ENCODE peak calls at places on chromosomes 12 and 14, in five cellular contexts. D is ELR, N is GM04504, W is NCI-H748 treated with DMSO at 0.1 percent for 48 hours, F is Ammon's horn. E is an unnamed sample.
A peak's percentile ranks its signal among the peaks of the same experiment; 100 is the strongest.

GRCh38 chr12:97784904-97785303 is 322.3 kb downstream of the RMST start:
- DNase-seq in N (no peak), W (no peak), D (no peak), F (no peak), E (no peak)

GRCh38 chr14:26621366-26621765 is 23.5 kb upstream of the NOVA1 start:
- DNase-seq in F (no peak), D (no peak), W (no peak), N (no peak), E (no peak)

GRCh38 chr14:100815478-100816285 is 10.2 kb upstream of the MEG3 start:
- DNase-seq in W (no peak), D (peak; percentile 64), N (no peak), F (no peak), E (no peak)

GRCh38 chr12:14665354-14666348 is 30.7 kb downstream of the GUCY2C start:
- DNase-seq in N (no peak), W (peak; percentile 80), D (no peak), F (no peak), E (no peak)

GRCh38 chr12:51970904-51971646 is 19.6 kb downstream of the ACVR1B start:
- DNase-seq in F (no peak), N (no peak), W (no peak), D (peak; percentile 72), E (no peak)

GRCh38 chr12:6281081-6281809 is 29.2 kb upstream of the PLEKHG6 start:
- DNase-seq in F (no peak), N (no peak), D (peak; percentile 61), W (no peak), E (no peak)

GRCh38 chr14:59103396-59103795 is 85.1 kb upstream of the DAAM1 start:
- DNase-seq in N (no peak), D (peak; percentile 61), W (no peak), F (no peak), E (no peak)

GRCh38 chr12:104702565-104703139 is 245.9 kb downstream of the CHST11 start:
- DNase-seq in W (no peak), D (peak; percentile 40), F (no peak), N (peak; percentile 80), E (no peak)

GRCh38 chr14:83913466-83913865 is 1616.5 kb upstream of the FLRT2 start:
- DNase-seq in D (no peak), F (no peak), W (no peak), N (no peak), E (no peak)

GRCh38 chr14:51395361-51395849 is 155.4 kb downstream of the TMX1 start:
- DNase-seq in N (peak; percentile 97), D (peak; percentile 91), F (peak; percentile 25), W (no peak), E (peak; percentile 97)

GRCh38 chr14:68333265-68333664 is 459.6 kb downstream of the ZFP36L1 start:
- DNase-seq in D (no peak), N (no peak), F (peak; percentile 41), W (no peak), E (no peak)

GRCh38 chr14:103137721-103138482 is 14.6 kb downstream of the TNFAIP2 start:
- DNase-seq in N (no peak), F (no peak), W (no peak), D (no peak), E (no peak)

GRCh38 chr14:74882103-74882920 is 596 bp downstream of the DLST start:
- DNase-seq in D (peak; percentile 74), F (no peak), N (no peak), W (no peak), E (no peak)

GRCh38 chr12:100229036-100229635 is 28.5 kb downstream of the ACTR6 start:
- DNase-seq in N (no peak), W (no peak), F (no peak), D (peak; percentile 41), E (peak; percentile 15)

GRCh38 chr14:76050797-76051392 is 65.3 kb downstream of the IFT43 start:
- DNase-seq in W (peak; percentile 35), F (peak; percentile 82), D (peak; percentile 68), N (peak; percentile 25), E (peak; percentile 5)

GRCh38 chr14:52553002-52553670 is 500 bp downstream of the GPR137C start:
- DNase-seq in D (peak; percentile 52), W (peak; percentile 49), F (peak; percentile 45), N (no peak), E (no peak)

GRCh38 chr12:66035289-66035961 is 95.1 kb downstream of the LLPH start:
- DNase-seq in N (no peak), W (no peak), D (peak; percentile 80), F (no peak), E (no peak)

GRCh38 chr14:72916174-72916573 is 10.1 kb upstream of the DCAF4 start:
- DNase-seq in F (no peak), W (no peak), N (no peak), D (no peak), E (no peak)

GRCh38 chr12:72338437-72338836 is 66.3 kb downstream of the TRHDE start:
- DNase-seq in D (no peak), N (no peak), F (no peak), W (no peak), E (no peak)

E was measured in keratinocyte.